ENCODE peak calls at places on chromosomes 4 and X, in eight cellular contexts. U is CD8-positive, alpha-beta T cell; H is caudate nucleus; K is PC-3; D is lung; V is SJSA1; J is stomach; B is MM.1S. N is an unnamed sample.

GRCh38 chr4:87589531-87589930 is 18.8 kb upstream of the DSPP start:
- DNase-seq in U (no peak), H (no peak), K (peak; percentile 64), D (no peak), V (no peak), J (no peak), B (peak; percentile 31), N (peak; percentile 56)

GRCh38 chrX:56728752-56729151 is 291 bp upstream of the NBDY start:
- DNase-seq in U (no peak), H (no peak), K (peak; percentile 23), D (no peak), V (no peak), J (no peak), B (peak; percentile 41), N (no peak)

GRCh38 chr4:151267822-151268535 is 9.0 kb upstream of the PRSS48 start:
- DNase-seq in U (no peak), H (no peak), K (peak; percentile 38), D (no peak), V (no peak), J (no peak), B (no peak), N (no peak)

GRCh38 chr4:122764071-122764807 is 31.7 kb downstream of the BBS12 start:
- DNase-seq in U (no peak), H (no peak), K (peak; percentile 53), D (no peak), V (peak; percentile 73), J (no peak), B (no peak), N (no peak)

GRCh38 chrX:3124041-3124440 is 82.8 kb downstream of the ARSF start:
- DNase-seq in U (no peak), H (no peak), K (no peak), D (no peak), V (no peak), J (no peak), B (no peak), N (no peak)

GRCh38 chr4:14768449-14768848 is 233.8 kb upstream of the CPEB2 start:
- DNase-seq in U (no peak), H (no peak), K (no peak), D (no peak), V (no peak), J (no peak), B (no peak), N (no peak)

GRCh38 chr4:18454349-18454748 is 432.8 kb upstream of the LCORL start:
- DNase-seq in U (no peak), H (no peak), K (no peak), D (no peak), V (no peak), J (no peak), B (no peak), N (no peak)

GRCh38 chrX:10021461-10022272 is 54.5 kb downstream of the CLDN34 start:
- DNase-seq in U (no peak), H (no peak), K (peak; percentile 36), D (no peak), V (no peak), J (no peak), B (no peak), N (no peak)

GRCh38 chrX:51332188-51332942 is at the start of gene NUDT10:
- DNase-seq in U (peak; percentile 49), H (no peak), K (no peak), D (no peak), V (peak; percentile 52), J (no peak), B (no peak), N (no peak)

GRCh38 chr4:3687538-3687937 is 78.6 kb upstream of the ADRA2C start:
- DNase-seq in U (no peak), H (no peak), K (no peak), D (no peak), V (no peak), J (no peak), B (no peak), N (no peak)

GRCh38 chrX:13082286-13083065 is 38.1 kb upstream of the FAM9C start:
- DNase-seq in U (no peak), H (no peak), K (no peak), D (no peak), V (no peak), J (no peak), B (no peak), N (no peak)

GRCh38 chr4:166014411-166014810 is 141.4 kb downstream of the TLL1 start:
- DNase-seq in U (no peak), H (no peak), K (peak; percentile 80), D (no peak), V (no peak), J (no peak), B (no peak), N (peak; percentile 57)

GRCh38 chr4:84151574-84151973 is 347.5 kb downstream of the NKX6-1 start:
- DNase-seq in U (no peak), H (no peak), K (peak; percentile 44), D (no peak), V (no peak), J (peak; percentile 36), B (no peak), N (no peak)

GRCh38 chr4:146333187-146333894 is 119.0 kb downstream of the REELD1 start:
- DNase-seq in U (no peak), H (no peak), K (peak; percentile 87), D (no peak), V (peak; percentile 69), J (no peak), B (peak; percentile 74), N (peak; percentile 29)

GRCh38 chrX:73851014-73852009 is 288.3 kb downstream of the CHIC1 start:
- DNase-seq in U (peak; percentile 82), H (no peak), K (no peak), D (peak; percentile 87), V (no peak), J (peak; percentile 87), B (peak; percentile 85), N (no peak)

GRCh38 chrX:153723351-153724251 is 586 bp downstream of the BCAP31 start:
- DNase-seq in U (no peak), H (no peak), K (peak; percentile 37), D (peak; percentile 41), V (peak; percentile 62), J (peak; percentile 48), B (peak; percentile 54), N (no peak)

DNA sequence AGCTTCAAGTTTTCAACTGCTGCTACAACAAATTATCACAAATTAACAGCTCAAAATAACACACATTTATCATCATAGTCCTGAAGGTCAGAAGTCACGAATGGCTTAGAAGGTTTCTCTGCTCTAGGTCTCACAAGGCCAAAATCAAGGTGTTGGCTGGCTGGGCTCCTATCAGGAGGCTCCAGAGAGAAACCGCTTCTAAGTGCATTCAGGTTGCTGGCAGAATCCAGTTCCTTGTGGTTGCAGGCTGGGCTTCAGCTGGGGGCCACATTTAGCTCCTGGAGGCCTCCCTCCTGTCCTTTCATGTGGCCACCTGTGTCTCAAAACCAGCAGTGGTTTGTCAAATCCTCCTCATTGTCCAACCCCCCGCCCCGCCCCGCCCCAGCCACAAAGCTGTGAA is 15.4 kb downstream of the MRFAP1 start:
- DNase-seq in U (no peak), H (no peak), K (no peak), D (no peak), V (no peak), J (no peak), B (no peak), N (no peak)
- H3K27ac ChIP-seq in U (no peak overlapping the region), H (no peak overlapping the region), K (no peak overlapping the region), D (no peak overlapping the region), V (no peak overlapping the region), J (no peak overlapping the region), B (no peak overlapping the region), N (no peak overlapping the region)

GRCh38 chrX:136057567-136057966 is 72.3 kb downstream of the SLC9A6 start:
- DNase-seq in U (no peak), H (no peak), K (peak; percentile 26), D (no peak), V (no peak), J (no peak), B (no peak), N (no peak)

GRCh38 chrX:136061302-136061701 is 76.1 kb downstream of the SLC9A6 start:
- DNase-seq in U (peak; percentile 19), H (no peak), K (no peak), D (no peak), V (no peak), J (no peak), B (no peak), N (no peak)

GRCh38 chrX:136063340-136064079 is 78.3 kb downstream of the SLC9A6 start:
- DNase-seq in U (no peak), H (no peak), K (peak; percentile 48), D (no peak), V (no peak), J (no peak), B (no peak), N (no peak)

GRCh38 chrX:136055651-136056221 is 70.5 kb downstream of the SLC9A6 start:
- DNase-seq in U (peak; percentile 5), H (no peak), K (peak; percentile 33), D (no peak), V (peak; percentile 36), J (no peak), B (no peak), N (no peak)

DNA sequence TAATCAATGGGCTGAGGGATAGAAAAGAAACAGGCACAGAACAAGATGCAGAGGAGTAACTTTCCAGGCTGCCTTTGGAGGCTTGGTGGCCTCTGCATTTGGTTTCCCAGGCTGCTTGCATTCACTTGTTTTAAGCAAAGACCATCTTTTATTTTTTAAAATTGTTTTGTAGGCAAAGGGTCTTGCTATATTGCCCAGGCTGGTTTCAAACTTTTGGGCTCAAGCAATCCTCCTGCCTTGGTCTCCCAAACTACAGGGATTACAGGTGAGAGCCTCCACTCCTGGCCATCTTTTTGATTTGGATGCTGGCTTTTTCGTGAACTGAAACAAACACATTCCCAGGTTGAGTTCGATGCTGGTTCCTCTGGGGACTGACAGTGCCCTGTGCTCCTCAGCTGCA is 74.1 kb downstream of the SLC9A6 start:
- DNase-seq in U (peak; percentile 23), H (no peak), K (no peak), D (no peak), V (no peak), J (no peak), B (no peak), N (no peak)
- H3K27ac ChIP-seq in U (no peak overlapping the region), H (no peak overlapping the region), K (no peak overlapping the region), D (no peak overlapping the region), V (no peak overlapping the region), J (no peak overlapping the region), B (no peak overlapping the region), N (no peak overlapping the region)

DNA sequence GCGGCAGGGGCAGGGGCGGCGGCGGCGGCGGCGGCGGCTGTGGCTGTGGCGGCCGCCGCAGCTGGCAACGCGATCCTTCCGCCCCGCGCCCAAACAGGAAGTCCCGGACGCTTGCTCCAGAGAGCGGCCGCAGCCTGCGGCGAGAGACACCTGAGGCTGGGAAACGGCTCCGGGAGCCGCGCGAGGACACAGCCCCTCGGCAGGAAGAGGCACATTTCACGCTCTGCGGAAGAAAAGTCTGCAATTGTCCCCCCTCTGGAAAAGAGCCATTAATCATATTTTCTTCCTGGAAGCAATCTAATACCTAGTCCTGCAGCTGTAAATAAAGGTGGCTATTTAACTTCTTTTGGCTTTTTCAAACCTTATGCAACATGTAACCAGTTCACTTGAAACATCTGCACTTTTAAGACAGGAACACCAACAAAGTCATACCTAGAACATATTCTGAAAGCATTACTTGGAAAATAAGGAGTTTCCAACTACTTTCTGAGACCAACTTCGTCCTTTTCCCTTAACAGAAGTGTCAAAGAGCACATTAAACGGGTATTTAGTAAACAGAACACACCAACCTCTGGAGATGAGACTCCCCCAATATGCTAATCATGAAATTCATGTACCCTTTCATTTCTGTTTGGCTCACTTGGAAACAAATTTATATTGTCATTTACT is 69.0 kb downstream of the NOCT start:
- DNase-seq in U (no peak), H (no peak), K (no peak), D (no peak), V (no peak), J (no peak), B (no peak), N (no peak)
- H3K27ac ChIP-seq in U (peak overlapping the region; percentile 96), H (peak overlapping the region; percentile 93), K (peak overlapping the region; percentile 90), D (peak overlapping the region; percentile 93), V (peak overlapping the region; percentile 87), J (peak overlapping the region; percentile 95), B (peak overlapping the region; percentile 90), N (peak overlapping the region; percentile 100)

GRCh38 chr4:1834047-1834769 is 21.7 kb downstream of the LETM1 start:
- DNase-seq in U (no peak), H (no peak), K (no peak), D (no peak), V (no peak), J (no peak), B (no peak), N (no peak)
- H3K27ac ChIP-seq in U (no peak overlapping the region), H (peak overlapping the region; percentile 2), K (no peak overlapping the region), D (no peak overlapping the region), V (no peak overlapping the region), J (no peak overlapping the region), B (no peak overlapping the region), N (peak overlapping the region; percentile 3)